ENCODE peak calls at places on chromosomes 16 and 17, in six cellular contexts. J is PC-3, M is SK-N-SH, R is neural progenitor cell, V is GM23248, E is MM.1S. S is an unnamed sample.

GRCh38 chr17:67390646-67391480 is 13.8 kb downstream of the PITPNC1 start:
- DNase-seq in R (no peak), V (peak; percentile 95), E (no peak), M (no peak), J (peak; percentile 99), S (peak; percentile 89)

GRCh38 chr16:89670496-89671431 is 13.1 kb downstream of the SPATA33 start:
- DNase-seq in R (no peak), V (peak; percentile 45), M (no peak), E (no peak), J (no peak), S (no peak)

GRCh38 chr17:81027038-81027437 is 7.9 kb upstream of the BAIAP2 start:
- DNase-seq in R (no peak), E (no peak), J (no peak), M (peak; percentile 78), V (peak; percentile 57), S (no peak)

GRCh38 chr17:4764612-4765011 is 7.1 kb upstream of the TM4SF5 start:
- DNase-seq in J (no peak), R (no peak), M (no peak), V (no peak), E (no peak), S (no peak)

GRCh38 chr16:74288065-74288464 is 8.5 kb upstream of the PSMD7 start:
- DNase-seq in R (no peak), J (no peak), E (no peak), V (no peak), M (no peak), S (no peak)

GRCh38 chr16:649646-650045 is 481 bp downstream of the WDR90 start:
- DNase-seq in R (no peak), J (no peak), E (peak; percentile 32), M (peak; percentile 74), V (peak; percentile 59), S (no peak)

GRCh38 chr16:58002411-58002790 is 1.2 kb downstream of the USB1 start:
- DNase-seq in J (no peak), R (no peak), E (no peak), V (no peak), M (no peak), S (no peak)

GRCh38 chr17:13113821-13114525 is 96.1 kb upstream of the ELAC2 start:
- DNase-seq in J (no peak), R (no peak), E (no peak), M (no peak), V (no peak), S (no peak)

GRCh38 chr16:15811416-15811777 is 45.4 kb downstream of the MYH11 start:
- DNase-seq in R (no peak), M (no peak), V (peak; percentile 26), E (no peak), J (no peak), S (no peak)

GRCh38 chr17:3602499-3602898 is 6.7 kb downstream of the TRPV1 start:
- DNase-seq in R (peak; percentile 77), E (peak; percentile 37), J (no peak), M (peak; percentile 61), V (peak; percentile 27), S (peak; percentile 43)

DNA sequence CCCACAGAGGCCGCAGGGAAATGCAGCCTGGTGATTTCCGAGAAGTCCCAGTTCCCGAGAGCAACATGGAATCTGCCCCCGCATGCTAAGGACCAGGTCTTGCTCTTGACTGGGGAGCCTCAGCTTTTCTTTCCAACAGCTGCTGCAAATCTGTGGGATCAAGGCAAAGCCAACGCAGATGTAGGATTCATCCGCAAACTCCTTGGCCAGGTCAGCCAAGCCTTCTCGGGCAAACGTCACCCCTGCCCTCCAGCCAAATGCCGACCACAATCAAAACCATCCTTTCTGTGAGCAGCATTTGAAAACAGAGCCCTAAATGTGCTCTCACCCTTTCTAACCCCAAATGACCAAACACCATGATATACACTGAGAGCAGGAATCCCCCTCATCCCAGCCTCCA is 54.0 kb downstream of the MRM3 start:
- DNase-seq in V (peak; percentile 78), R (no peak), M (no peak), J (no peak), E (no peak), S (no peak)
- H3K9ac ChIP-seq in V (peak overlapping the region; percentile 65), R (no peak overlapping the region), M (no peak overlapping the region), J (no peak overlapping the region), E (no peak overlapping the region), S (no peak overlapping the region)

DNA sequence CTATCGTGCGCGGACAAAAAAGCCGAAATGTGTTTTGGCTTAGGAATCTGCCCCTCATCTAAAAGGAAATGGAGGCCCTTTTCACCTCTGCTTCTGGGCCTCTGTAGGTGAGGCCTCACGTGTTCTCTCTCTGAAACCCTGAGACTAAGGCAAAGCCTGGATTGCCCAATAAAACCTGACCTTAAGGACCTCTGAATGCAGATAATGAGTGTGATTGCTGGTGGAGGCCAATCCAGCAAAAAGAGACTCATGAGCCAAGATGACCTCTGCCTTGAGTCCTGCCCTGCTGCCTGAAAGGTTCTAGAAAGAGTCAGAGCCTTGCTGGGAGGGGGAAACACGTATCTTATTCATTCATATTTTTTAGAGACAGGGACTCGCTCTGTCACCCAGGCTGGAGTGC is 44.5 kb upstream of the ABR start:
- DNase-seq in R (no peak), V (no peak), E (no peak), J (no peak), M (no peak), S (no peak)
- TF ChIP-seq EZH2phosphoT487 in R (no peak), V (no peak), E (no peak), J (no peak), M (no peak), S (no peak)

DNA sequence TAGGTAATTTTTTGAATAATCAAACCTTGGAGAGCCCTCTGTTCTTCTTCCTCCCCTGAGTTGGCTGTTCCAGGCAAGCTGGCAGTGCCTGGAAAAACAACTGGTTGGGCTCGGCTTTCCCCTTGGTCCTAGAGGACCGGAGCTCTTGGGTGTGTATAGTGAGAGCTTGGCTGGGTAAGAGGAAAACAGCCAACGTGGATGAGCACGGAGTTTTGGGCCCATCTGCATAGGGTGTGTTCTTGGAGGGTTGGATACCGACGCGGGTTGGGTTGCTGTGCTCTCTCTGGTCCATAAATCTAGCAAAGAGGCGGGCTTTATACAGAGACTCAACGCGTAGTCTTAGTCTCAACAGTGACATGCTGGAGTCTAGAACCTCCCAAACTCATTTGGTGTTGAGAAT is 23.2 kb downstream of the ITGB3 start:
- DNase-seq in R (peak; percentile 70), M (no peak), J (peak; percentile 57), V (peak; percentile 92), E (no peak), S (no peak)
- H3K4me1 ChIP-seq in R (peaks cover 20% of the 10 kb centered on the region), M (peaks cover 44% of the 10 kb centered on the region), J (peaks cover 38% of the 10 kb centered on the region), V (peaks cover 60% of the 10 kb centered on the region), E (peaks cover 28% of the 10 kb centered on the region), S (peaks cover 53% of the 10 kb centered on the region)

GRCh38 chr17:39399792-39400191 is 1.6 kb downstream of the FBXL20 start:
- DNase-seq in V (no peak), E (no peak), R (no peak), M (no peak), J (no peak), S (no peak)
- H3K9ac ChIP-seq in V (peak overlapping the region; percentile 93), E (no peak overlapping the region), R (no peak overlapping the region), M (peak overlapping the region; percentile 83), J (no peak overlapping the region), S (no peak overlapping the region)

DNA sequence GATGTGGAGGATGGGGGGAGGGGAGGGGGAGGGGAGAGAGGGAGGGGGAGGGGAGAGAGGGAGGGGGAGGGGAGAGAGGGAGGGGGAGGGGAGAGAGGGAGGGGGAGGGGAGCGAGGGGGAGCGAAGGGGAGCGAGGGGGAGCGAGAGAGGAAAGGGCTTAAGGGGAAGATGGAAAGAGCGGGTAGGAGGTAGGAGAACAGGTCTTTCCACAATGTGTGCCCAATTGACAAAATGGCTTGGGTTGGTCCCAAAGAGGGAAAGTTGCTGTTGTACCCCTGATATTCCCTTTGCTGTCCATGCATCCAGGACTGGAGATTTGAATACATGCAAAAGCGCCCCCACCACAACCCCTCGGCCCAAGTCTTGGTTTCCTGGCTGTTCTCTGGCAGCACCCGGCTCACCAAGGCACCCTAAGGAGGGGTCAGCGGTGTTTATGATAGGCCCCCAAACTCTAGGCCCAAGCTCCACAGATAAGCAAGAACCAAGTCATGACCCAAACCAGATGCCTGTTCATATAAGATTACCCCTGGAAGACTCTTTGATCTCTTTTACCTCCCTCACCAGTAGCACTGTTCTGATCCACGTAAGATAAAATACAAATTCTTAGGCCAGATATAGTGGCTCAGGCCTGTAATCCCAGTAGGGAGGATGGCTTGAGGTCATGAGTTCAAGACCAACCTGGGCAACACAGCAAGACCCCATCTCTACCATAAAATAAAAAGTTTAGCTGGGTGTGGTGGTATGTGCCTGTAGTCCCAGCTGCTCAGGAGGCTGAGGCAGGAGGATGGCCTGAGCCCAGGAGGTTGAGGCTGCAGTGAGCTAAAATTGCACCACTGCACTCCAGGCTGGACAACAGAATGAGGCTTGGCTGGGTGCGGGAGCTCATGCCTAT is 119.6 kb downstream of the ZFHX3 start:
- DNase-seq in J (peak; percentile 66), V (no peak), M (no peak), R (no peak), E (no peak), S (no peak)
- TF ChIP-seq EZH2phosphoT487 in J (no peak), V (no peak), M (no peak), R (no peak), E (no peak), S (no peak)

S was measured in HCT116.